ENCODE peak calls at places on chromosomes 5 and 9, in eight cellular contexts. R is stimulated activated CD8-positive, alpha-beta memory T cell treated with anti-CD3 and anti-CD28 coated beads, Interleukin-12 subunit alpha, Interleukin-12 subunit beta, amount 100 ng/mL, for 1 hour; W is Right ventricle myocardium inferior; D is cardiac fibroblast; G is AG08395; Y is ecto neural progenitor cell; H is T follicular helper cell; V is astrocyte of the spinal cord. I is an unnamed sample.
A peak's percentile ranks its signal among the peaks of the same experiment; 100 is the strongest.

GRCh38 chr5:172559004-172559932 is 81.8 kb upstream of the NEURL1B start:
- DNase-seq in W (peak; percentile 79), G (peak; percentile 80), H (no peak), R (no peak), V (peak; percentile 89), D (peak; percentile 93), Y (no peak), I (no peak)

GRCh38 chr5:162503796-162504195 is 436.2 kb downstream of the GABRG2 start:
- DNase-seq in G (no peak), H (no peak), D (no peak), V (no peak), R (no peak), W (no peak), Y (no peak), I (no peak)

GRCh38 chr9:137156567-137157375 is 13.1 kb downstream of the LRRC26 start:
- DNase-seq in R (peak; percentile 30), Y (peak; percentile 79), D (peak; percentile 53), V (peak; percentile 26), G (peak; percentile 80), H (peak; percentile 40), W (peak; percentile 74), I (no peak)

GRCh38 chr5:117454716-117455212 is 880.1 kb upstream of the SEMA6A start:
- DNase-seq in V (peak; percentile 14), R (no peak), G (peak; percentile 7), H (peak; percentile 13), Y (peak; percentile 59), D (peak; percentile 39), W (no peak), I (no peak)

GRCh38 chr9:120931278-120932085 is 4.9 kb upstream of the TRAF1 start:
- DNase-seq in R (no peak), H (peak; percentile 53), W (no peak), V (peak; percentile 74), G (peak; percentile 70), Y (no peak), D (peak; percentile 80), I (no peak)

GRCh38 chr5:52657231-52657645 is 130.5 kb upstream of the ITGA1 start:
- DNase-seq in V (peak; percentile 66), R (no peak), D (peak; percentile 69), W (no peak), H (no peak), Y (no peak), G (peak; percentile 49), I (no peak)

GRCh38 chr5:56148453-56148971 is 84.6 kb downstream of the ANKRD55 start:
- DNase-seq in W (no peak), G (no peak), V (peak; percentile 37), H (peak; percentile 39), D (no peak), Y (no peak), R (no peak), I (no peak)

GRCh38 chr9:136655244-136656225 is 7.2 kb upstream of the EGFL7 start:
- DNase-seq in W (no peak), D (peak; percentile 75), R (no peak), Y (no peak), G (no peak), V (no peak), H (no peak), I (no peak)

GRCh38 chr5:176812269-176813259 is 2.2 kb downstream of the UNC5A start:
- DNase-seq in H (no peak), Y (peak; percentile 84), W (peak; percentile 11), R (no peak), V (no peak), G (peak; percentile 42), D (peak; percentile 30), I (no peak)

GRCh38 chr9:89525673-89526374 is 27.9 kb upstream of the SEMA4D start:
- DNase-seq in R (no peak), D (no peak), V (no peak), Y (no peak), W (no peak), G (no peak), H (no peak), I (no peak)

GRCh38 chr9:18606831-18607230 is 132.9 kb downstream of the ADAMTSL1 start:
- DNase-seq in H (no peak), W (no peak), Y (no peak), V (peak; percentile 75), R (no peak), D (peak; percentile 59), G (no peak), I (no peak)

GRCh38 chr5:58201922-58202648 is 257.8 kb downstream of the PLK2 start:
- DNase-seq in V (peak; percentile 23), W (no peak), D (no peak), G (no peak), Y (no peak), R (no peak), H (no peak), I (no peak)

GRCh38 chr9:135010921-135011320 is 76.5 kb upstream of the OLFM1 start:
- DNase-seq in H (no peak), D (no peak), Y (no peak), V (no peak), R (no peak), W (peak; percentile 9), G (no peak), I (no peak)

GRCh38 chr5:21685016-21685415 is 1168.1 kb downstream of the CDH12 start:
- DNase-seq in G (no peak), W (no peak), H (no peak), Y (no peak), D (no peak), V (no peak), R (no peak), I (no peak)

GRCh38 chr9:100473271-100474081 is 527 bp downstream of the TMEFF1 start:
- DNase-seq in W (no peak), V (no peak), Y (peak; percentile 83), R (peak; percentile 6), G (peak; percentile 49), D (peak; percentile 35), H (peak; percentile 2), I (peak; percentile 85)

GRCh38 chr5:15528476-15528875 is 28.5 kb downstream of the FBXL7 start:
- DNase-seq in V (no peak), H (no peak), G (no peak), R (no peak), Y (no peak), D (no peak), W (no peak), I (no peak)

GRCh38 chr5:131679911-131680310 is 44.9 kb upstream of the RAPGEF6 start:
- DNase-seq in G (peak; percentile 61), V (peak; percentile 69), D (peak; percentile 76), W (no peak), Y (no peak), R (no peak), H (no peak), I (no peak)

GRCh38 chr9:2620876-2621677 is 510 bp upstream of the VLDLR start:
- DNase-seq in H (no peak), V (peak; percentile 76), D (peak; percentile 79), W (peak; percentile 91), Y (no peak), G (peak; percentile 83), R (no peak), I (peak; percentile 91)

GRCh38 chr5:18465833-18466681 is 831.8 kb downstream of the TAF11L14 start:
- DNase-seq in R (no peak), W (no peak), D (peak; percentile 38), Y (peak; percentile 66), V (peak; percentile 75), G (peak; percentile 2), H (no peak), I (no peak)

GRCh38 chr9:121179930-121180681 is 21.6 kb downstream of the RAB14 start:
- DNase-seq in D (no peak), W (no peak), V (no peak), H (no peak), R (no peak), Y (no peak), G (no peak), I (no peak)

GRCh38 chr5:139710370-139711066 is 62.4 kb downstream of the CXXC5 start:
- DNase-seq in D (peak; percentile 79), V (peak; percentile 80), R (peak; percentile 25), Y (peak; percentile 86), H (peak; percentile 57), W (peak; percentile 67), G (peak; percentile 79), I (peak; percentile 93)

I was measured in osteocyte.